ENCODE peak calls at places on chromosomes 5 and 9, in five cellular contexts. B is caudate nucleus; E is IMR-90; N is heart left ventricle; R is naive thymus-derived CD4-positive, alpha-beta T cell. C is an unnamed sample.

GRCh38 chr9:9214052-9214451 is 1398.8 kb downstream of the PTPRD start:
- DNase-seq in B (no peak), E (no peak), N (no peak), R (no peak), C (no peak)

GRCh38 chr5:57221049-57221568 is 47.2 kb downstream of the GPBP1 start:
- DNase-seq in B (no peak), E (peak; percentile 65), N (no peak), R (peak; percentile 65), C (peak; percentile 67)

GRCh38 chr5:27038476-27038875 is at the start of gene CDH9:
- DNase-seq in B (peak; percentile 41), E (no peak), N (no peak), R (no peak), C (no peak)

GRCh38 chr9:129557192-129558036 is 63.5 kb downstream of the C9orf50 start:
- DNase-seq in B (no peak), E (peak; percentile 74), N (no peak), R (no peak), C (no peak)

GRCh38 chr5:57499262-57500050 is 16.8 kb upstream of the ACTBL2 start:
- DNase-seq in B (no peak), E (peak; percentile 69), N (no peak), R (no peak), C (no peak)

GRCh38 chr9:121929893-121930875 is 162.9 kb downstream of the TTLL11 start:
- DNase-seq in B (no peak), E (no peak), N (no peak), R (no peak), C (no peak)

GRCh38 chr9:77708416-77708815 is 60.3 kb upstream of the GNA14 start:
- DNase-seq in B (no peak), E (peak; percentile 79), N (no peak), R (no peak), C (no peak)

GRCh38 chr5:10933141-10933540 is 172.1 kb upstream of the DAP start:
- DNase-seq in B (no peak), E (no peak), N (no peak), R (no peak), C (no peak)

GRCh38 chr9:70165006-70165602 is 93.7 kb upstream of the SMC5 start:
- DNase-seq in B (no peak), E (peak; percentile 41), N (no peak), R (no peak), C (no peak)

GRCh38 chr5:83472508-83473343 is 1.2 kb downstream of the VCAN start:
- DNase-seq in B (peak; percentile 3), E (no peak), N (peak; percentile 42), R (no peak), C (no peak)

GRCh38 chr5:174623438-174624019 is 100.9 kb upstream of the MSX2 start:
- DNase-seq in B (no peak), E (no peak), N (no peak), R (no peak), C (no peak)

GRCh38 chr5:80255425-80255751 is 460 bp downstream of the SERINC5 start:
- DNase-seq in B (peak; percentile 52), E (peak; percentile 50), N (peak; percentile 69), R (no peak), C (peak; percentile 30)

GRCh38 chr9:20074291-20074690 is 285.5 kb upstream of the SLC24A2 start:
- DNase-seq in B (no peak), E (no peak), N (no peak), R (no peak), C (no peak)

GRCh38 chr9:113187935-113188595 is 33.0 kb downstream of the FKBP15 start:
- DNase-seq in B (peak; percentile 58), E (peak; percentile 94), N (peak; percentile 33), R (no peak), C (no peak)

GRCh38 chr5:109455598-109456096 is 45.9 kb upstream of the PJA2 start:
- DNase-seq in B (no peak), E (peak; percentile 98), N (no peak), R (no peak), C (no peak)

GRCh38 chr5:140595538-140595937 is 30.9 kb downstream of the SLC35A4 start:
- DNase-seq in B (no peak), E (no peak), N (peak; percentile 59), R (no peak), C (no peak)

GRCh38 chr5:83177803-83178202 is 100.5 kb downstream of the XRCC4 start:
- DNase-seq in B (no peak), E (no peak), N (no peak), R (no peak), C (no peak)

GRCh38 chr5:54936201-54936600 is 49.2 kb downstream of the ESM1 start:
- DNase-seq in B (no peak), E (no peak), N (no peak), R (no peak), C (no peak)

GRCh38 chr5:14988210-14988609 is 116.6 kb upstream of the ANKH start:
- DNase-seq in B (no peak), E (no peak), N (no peak), R (no peak), C (no peak)